ENCODE peak calls at places on chromosomes 6 and 20, in four cellular contexts. F is NCI-H345, G is activated gamma-delta T cell treated with Interleukin-2 at 50 U/mL for 16 hours, O is psoas muscle. H is an unnamed sample.
A peak's percentile ranks its signal among the peaks of the same experiment; 100 is the strongest.

GRCh38 chr6:142542704-142543233 is 241.0 kb downstream of the ADGRG6 start:
- DNase-seq in F (no peak), G (no peak), O (peak; percentile 55), H (peak; percentile 67)

GRCh38 chr20:57881466-57882405 is 171.9 kb upstream of the PMEPA1 start:
- DNase-seq in F (no peak), G (no peak), O (no peak), H (peak; percentile 52)

GRCh38 chr20:34582911-34583310 is 24.4 kb downstream of the MAP1LC3A start:
- DNase-seq in F (no peak), G (no peak), O (no peak), H (no peak)

GRCh38 chr20:52524865-52525264 is 333.3 kb upstream of the ZFP64 start:
- DNase-seq in F (no peak), G (no peak), O (no peak), H (no peak)

GRCh38 chr6:3209114-3210023 is 18.1 kb downstream of the TUBB2B start:
- DNase-seq in F (peak; percentile 52), G (no peak), O (peak; percentile 67), H (peak; percentile 59)

GRCh38 chr6:24481449-24481848 is 7.9 kb downstream of the GPLD1 start:
- DNase-seq in F (no peak), G (no peak), O (no peak), H (peak; percentile 54)

GRCh38 chr6:62923728-62924127 is 287.5 kb upstream of the FKBP1C start:
- DNase-seq in F (no peak), G (no peak), O (no peak), H (no peak)

GRCh38 chr6:155011997-155012396 is 16.9 kb downstream of the TIAM2 start:
- DNase-seq in F (no peak), G (no peak), O (no peak), H (no peak)

GRCh38 chr6:1761472-1761871 is 151.8 kb downstream of the FOXC1 start:
- DNase-seq in F (no peak), G (no peak), O (no peak), H (no peak)

GRCh38 chr20:18705906-18706305 is 107.7 kb upstream of the SCP2D1 start:
- DNase-seq in F (peak; percentile 37), G (no peak), O (no peak), H (no peak)

GRCh38 chr6:170206317-170206621 is 84.6 kb downstream of the DLL1 start:
- DNase-seq in F (no peak), G (no peak), O (no peak), H (peak; percentile 32)

GRCh38 chr6:42254505-42254904 is 36.8 kb upstream of the MRPS10 start:
- DNase-seq in F (no peak), G (no peak), O (no peak), H (no peak)

GRCh38 chr6:144675231-144675861 is 390.2 kb downstream of the UTRN start:
- DNase-seq in F (peak; percentile 29), G (no peak), O (no peak), H (no peak)

GRCh38 chr6:17448165-17448564 is 54.8 kb downstream of the CAP2 start:
- DNase-seq in F (no peak), G (no peak), O (no peak), H (no peak)

GRCh38 chr6:43834528-43835145 is 64.6 kb downstream of the VEGFA start:
- DNase-seq in F (no peak), G (no peak), O (no peak), H (no peak)

GRCh38 chr6:21914121-21914973 is 320.8 kb downstream of the SOX4 start:
- DNase-seq in F (no peak), G (peak; percentile 33), O (peak; percentile 79), H (peak; percentile 70)

GRCh38 chr6:159646136-159646535 is 46.9 kb downstream of the SOD2 start:
- DNase-seq in F (no peak), G (no peak), O (no peak), H (no peak)

GRCh38 chr6:1846611-1847010 is 236.9 kb downstream of the FOXC1 start:
- DNase-seq in F (no peak), G (no peak), O (no peak), H (no peak)

GRCh38 chr6:106808758-106809157 is 165.8 kb downstream of the CD24 start:
- DNase-seq in F (no peak), G (no peak), O (no peak), H (no peak)

GRCh38 chr6:101668496-101668895 is 275.0 kb downstream of the GRIK2 start:
- DNase-seq in F (peak; percentile 55), G (no peak), O (no peak), H (no peak)

GRCh38 chr6:137261393-137262154 is 42.4 kb upstream of the IFNGR1 start:
- DNase-seq in F (no peak), G (no peak), O (no peak), H (no peak)

GRCh38 chr6:90375681-90376439 is 79.2 kb upstream of the BACH2 start:
- DNase-seq in F (no peak), G (no peak), O (no peak), H (no peak)

GRCh38 chr6:151652338-151652737 is 155.1 kb upstream of the ESR1 start:
- DNase-seq in F (no peak), G (no peak), O (no peak), H (peak; percentile 60)

GRCh38 chr6:170031096-170031471 is 259.8 kb downstream of the DLL1 start:
- DNase-seq in F (peak; percentile 92), G (no peak), O (no peak), H (no peak)

GRCh38 chr6:2766767-2767314 is 1.6 kb downstream of the WRNIP1 start:
- DNase-seq in F (no peak), G (no peak), O (no peak), H (no peak)

GRCh38 chr20:22920898-22921297 is 114.2 kb upstream of the SSTR4 start:
- DNase-seq in F (no peak), G (no peak), O (no peak), H (no peak)

H was measured in right atrium auricular region.